ENCODE peak calls at places on chromosomes 16 and 17, in four cellular contexts. K is SK-N-SH, G is psoas muscle, S is right atrium auricular region. R is an unnamed sample.

GRCh38 chr16:7422489-7422888 is 89.8 kb downstream of the RBFOX1 start:
- DNase-seq in K (no peak), G (no peak), S (no peak), R (no peak)

GRCh38 chr17:43856141-43856540 is 9.2 kb downstream of the CD300LG start:
- DNase-seq in K (no peak), G (no peak), S (no peak), R (no peak)

GRCh38 chr17:44115585-44116415 is 7.6 kb downstream of the HDAC5 start:
- DNase-seq in K (peak; percentile 83), G (peak; percentile 74), S (no peak), R (no peak)

GRCh38 chr16:29770250-29770929 is 7.7 kb upstream of the ZG16 start:
- DNase-seq in K (no peak), G (no peak), S (no peak), R (no peak)

GRCh38 chr17:79054200-79054599 is 20.4 kb upstream of the ENGASE start:
- DNase-seq in K (no peak), G (no peak), S (no peak), R (no peak)

GRCh38 chr17:49624896-49625295 is 49.2 kb downstream of the NXPH3 start:
- DNase-seq in K (no peak), G (no peak), S (no peak), R (no peak)

GRCh38 chr17:20922128-20922670 is 120.6 kb downstream of the USP22 start:
- DNase-seq in K (no peak), G (no peak), S (no peak), R (no peak)

GRCh38 chr16:50944431-50944830 is 202.5 kb downstream of the CYLD start:
- DNase-seq in K (no peak), G (no peak), S (no peak), R (no peak)

GRCh38 chr17:21573961-21574610 is 118.2 kb upstream of the KCNJ18 start:
- DNase-seq in K (peak; percentile 81), G (peak; percentile 80), S (peak; percentile 69), R (no peak)

GRCh38 chr17:71011389-71011788 is 842.1 kb downstream of the KCNJ2 start:
- DNase-seq in K (peak; percentile 26), G (no peak), S (no peak), R (no peak)

GRCh38 chr16:4614571-4615388 is at the start of gene UBALD1:
- DNase-seq in K (peak; percentile 93), G (peak; percentile 93), S (peak; percentile 92), R (peak; percentile 82)

GRCh38 chr16:28165549-28166046 is 46.2 kb downstream of the XPO6 start:
- DNase-seq in K (no peak), G (no peak), S (no peak), R (no peak)
- H3K27me3 ChIP-seq in K (no peaks in the 10 kb centered on the region), G (no peaks in the 10 kb centered on the region), S (no peaks in the 10 kb centered on the region), R (no peaks in the 10 kb centered on the region)

DNA sequence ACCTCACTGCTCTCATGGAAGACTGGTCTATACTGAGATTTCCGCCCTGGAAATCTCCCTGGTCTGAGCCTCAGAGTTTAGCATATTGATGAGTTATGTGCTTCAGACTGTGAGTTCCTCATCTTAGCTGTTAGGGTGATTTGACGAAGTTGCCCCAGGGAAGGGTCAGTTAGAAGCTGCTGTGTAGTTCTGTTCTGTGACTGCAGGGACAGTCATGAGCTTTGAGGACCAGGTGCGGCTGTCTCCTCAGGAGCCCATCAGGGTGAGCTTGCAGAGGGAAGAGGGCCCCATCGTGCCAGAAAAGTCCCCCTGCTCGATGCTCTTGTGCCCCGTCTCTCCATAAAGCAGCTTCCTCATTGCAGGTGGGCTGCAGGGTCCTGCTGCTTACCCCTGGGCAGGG is 28.3 kb upstream of the IL17C start:
- DNase-seq in K (no peak), G (no peak), S (no peak), R (peak; percentile 55)
- H3K4me1 ChIP-seq in K (no peaks in the 10 kb centered on the region), G (no peaks in the 10 kb centered on the region), S (no peaks in the 10 kb centered on the region), R (no peaks in the 10 kb centered on the region)

GRCh38 chr16:18834873-18835272 is 33.5 kb upstream of the ARL6IP1 start:
- DNase-seq in K (no peak), G (no peak), S (no peak), R (no peak)
- H3K27me3 ChIP-seq in K (no peaks in the 10 kb centered on the region), G (no peaks in the 10 kb centered on the region), S (no peaks in the 10 kb centered on the region), R (no peaks in the 10 kb centered on the region)

GRCh38 chr17:14310584-14310983 is 9.7 kb downstream of the HS3ST3B1 start:
- DNase-seq in K (no peak), G (no peak), S (no peak), R (peak; percentile 50)
- H3K4me1 ChIP-seq in K (no peaks in the 10 kb centered on the region), G (peaks cover 15% of the 10 kb centered on the region), S (no peaks in the 10 kb centered on the region), R (peaks cover 18% of the 10 kb centered on the region)

GRCh38 chr16:81128726-81129524 is 32.7 kb upstream of the GCSH start:
- DNase-seq in K (no peak), G (no peak), S (no peak), R (no peak)
- H3K27me3 ChIP-seq in K (no peaks in the 10 kb centered on the region), G (no peaks in the 10 kb centered on the region), S (no peaks in the 10 kb centered on the region), R (no peaks in the 10 kb centered on the region)

GRCh38 chr17:55258578-55259135 is 6.1 kb upstream of the HLF start:
- DNase-seq in K (no peak), G (no peak), S (no peak), R (no peak)
- H3K4me1 ChIP-seq in K (no peaks in the 10 kb centered on the region), G (peaks cover 7% of the 10 kb centered on the region), S (no peaks in the 10 kb centered on the region), R (no peaks in the 10 kb centered on the region)

R was measured in H9.